ENCODE peak calls at places on chromosomes 13 and 19, in ten cellular contexts. X, E, D, H, P, Y, B, F, S and I are unnamed samples. For H3K4me1, the result is how much of the 10 kb centered on the place peaks cover.

GRCh38 chr13:79090552-79091159 is 315.4 kb downstream of the RBM26 start:
- DNase-seq in H (no peak), Y (no peak), E (no peak), B (no peak), S (no peak), D (no peak), F (no peak), X (no peak), P (no peak), I (no peak)

GRCh38 chr13:106105153-106105552 is 430.3 kb downstream of the EFNB2 start:
- DNase-seq in Y (no peak), H (peak), S (no peak), B (no peak), X (no peak), E (no peak), F (no peak), P (no peak), D (peak), I (no peak)

GRCh38 chr13:100269837-100270236 is 180.9 kb downstream of the PCCA start:
- DNase-seq in S (peak), H (peak), F (peak), P (peak), Y (peak), D (no peak), E (peak), X (no peak), B (peak), I (no peak)

GRCh38 chr13:110433014-110433413 is 125.9 kb downstream of the COL4A2 start:
- DNase-seq in H (no peak), D (peak), X (no peak), S (no peak), E (peak), F (no peak), P (peak), B (no peak), Y (peak), I (no peak)

GRCh38 chr13:97202761-97203160 is 19.4 kb upstream of the MBNL2 start:
- DNase-seq in S (no peak), F (no peak), B (no peak), E (no peak), H (no peak), P (no peak), X (no peak), Y (no peak), D (no peak), I (no peak)

GRCh38 chr13:76250211-76250610 is 614.1 kb downstream of the LMO7 start:
- DNase-seq in S (no peak), Y (no peak), H (no peak), X (no peak), B (no peak), E (no peak), F (no peak), P (no peak), D (no peak), I (no peak)

GRCh38 chr19:40356681-40357595 is 8.4 kb downstream of the PLD3 start:
- DNase-seq in D (no peak), S (no peak), H (peak), P (no peak), E (no peak), B (no peak), X (no peak), F (no peak), Y (no peak), I (no peak)

GRCh38 chr19:37969695-37970094 is 62.7 kb downstream of the SIPA1L3 start:
- DNase-seq in B (no peak), S (no peak), H (no peak), X (no peak), F (no peak), E (no peak), D (no peak), P (no peak), Y (no peak), I (no peak)

GRCh38 chr19:4123615-4124568 is at the start of gene MAP2K2:
- DNase-seq in X (peak), B (peak), S (peak), H (peak), F (peak), P (peak), D (peak), E (peak), Y (peak), I (peak)

GRCh38 chr13:80362488-80362887 is 21.6 kb upstream of the SPRY2 start:
- DNase-seq in S (no peak), F (no peak), P (no peak), B (no peak), Y (no peak), X (no peak), H (no peak), E (no peak), D (no peak), I (no peak)

GRCh38 chr19:42362342-42362741 is 27.8 kb downstream of the CNFN start:
- DNase-seq in B (no peak), Y (no peak), S (no peak), P (no peak), H (no peak), F (no peak), D (no peak), E (no peak), X (no peak), I (no peak)

GRCh38 chr19:4326837-4327251 is 11.8 kb downstream of the STAP2 start:
- DNase-seq in E (no peak), Y (no peak), P (no peak), D (no peak), H (no peak), F (no peak), X (no peak), B (no peak), S (no peak), I (no peak)

GRCh38 chr13:71578048-71578447 is 289.0 kb downstream of the DACH1 start:
- DNase-seq in B (no peak), H (no peak), X (no peak), D (no peak), S (no peak), F (no peak), Y (no peak), P (no peak), E (no peak), I (no peak)

GRCh38 chr13:77383097-77383496 is 56.2 kb upstream of the MYCBP2 start:
- DNase-seq in S (no peak), F (no peak), X (no peak), B (no peak), E (no peak), H (no peak), P (no peak), Y (no peak), D (no peak), I (no peak)

GRCh38 chr19:44847144-44848035 is 1.3 kb downstream of the NECTIN2 start:
- DNase-seq in S (peak), H (peak), E (peak), P (no peak), D (peak), X (peak), F (peak), B (peak), Y (peak), I (peak)

GRCh38 chr13:92224825-92225224 is 826.4 kb downstream of the GPC5 start:
- DNase-seq in P (no peak), D (no peak), B (no peak), S (no peak), X (no peak), F (no peak), E (no peak), H (no peak), Y (no peak), I (no peak)
- H3K4me3 ChIP-seq in P (no peak), D (no peak), B (no peak), S (no peak), X (no peak), F (no peak), E (no peak), H (no peak), Y (no peak), I (no peak)

GRCh38 chr13:41054919-41055619 is 6.2 kb upstream of the WBP4 start:
- DNase-seq in X (no peak), B (no peak), E (no peak), F (no peak), H (peak), D (no peak), Y (no peak), P (no peak), S (no peak), I (no peak)
- H3K4me1 ChIP-seq in X (under half), B (half or more), E (half or more), F (under half), H (half or more), D (under half), Y (half or more), P (half or more), S (under half), I (under half)

GRCh38 chr19:7176792-7177191 is 107.3 kb downstream of the ZNF557 start:
- DNase-seq in X (no peak), D (no peak), P (no peak), S (no peak), Y (no peak), B (no peak), F (no peak), E (no peak), H (no peak), I (no peak)

GRCh38 chr19:7187605-7188339 is 106.4 kb downstream of the INSR start:
- DNase-seq in E (no peak), D (no peak), X (no peak), Y (no peak), P (no peak), S (no peak), B (no peak), F (no peak), H (no peak), I (no peak)

GRCh38 chr19:7177926-7178325 is 108.4 kb downstream of the ZNF557 start:
- DNase-seq in E (no peak), F (no peak), P (no peak), Y (no peak), H (peak), S (no peak), D (no peak), B (no peak), X (no peak), I (no peak)

GRCh38 chr19:7179917-7180306 is 110.4 kb downstream of the ZNF557 start:
- DNase-seq in Y (no peak), D (no peak), H (no peak), X (no peak), E (no peak), P (no peak), F (no peak), S (no peak), B (no peak), I (no peak)

DNA sequence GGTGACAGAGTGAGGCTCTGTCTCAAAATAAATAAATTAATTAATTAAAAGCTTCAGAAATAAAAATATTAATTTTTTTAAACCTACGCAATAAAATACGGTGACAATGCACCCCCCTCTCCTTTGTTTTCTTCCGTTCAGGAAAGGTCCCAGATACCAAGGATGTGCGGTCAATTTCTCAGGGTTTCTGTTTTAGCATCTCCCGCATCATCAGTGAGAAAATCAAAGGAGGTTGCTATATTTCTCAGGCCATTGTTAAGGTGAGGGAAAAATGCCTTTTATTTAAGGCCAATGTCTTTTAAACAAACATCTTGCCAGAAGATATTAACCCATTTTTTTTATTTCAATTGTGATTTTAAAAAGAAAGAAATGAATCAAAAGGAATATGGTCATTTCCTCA is 111.7 kb downstream of the INSR start:
- DNase-seq in B (no peak), X (no peak), H (no peak), D (no peak), E (no peak), S (no peak), P (no peak), Y (no peak), F (no peak), I (no peak)
- H3K4me3 ChIP-seq in B (peak), X (no peak), H (peak), D (no peak), E (no peak), S (no peak), P (peak), Y (peak), F (no peak), I (no peak)

GRCh38 chr19:5952193-5953033 is 25.5 kb downstream of the RANBP3 start:
- DNase-seq in D (no peak), H (no peak), Y (no peak), S (no peak), X (no peak), B (peak), E (no peak), P (no peak), F (no peak), I (no peak)

GRCh38 chr19:5954293-5954692 is 23.6 kb downstream of the RANBP3 start:
- DNase-seq in P (no peak), D (no peak), H (peak), F (no peak), X (no peak), S (no peak), E (no peak), B (no peak), Y (no peak), I (no peak)

GRCh38 chr19:5951338-5951861 is 26.5 kb downstream of the RANBP3 start:
- DNase-seq in B (peak), X (no peak), P (no peak), F (no peak), D (no peak), H (no peak), Y (no peak), E (no peak), S (no peak), I (no peak)

GRCh38 chr19:5953680-5954213 is 24.2 kb downstream of the RANBP3 start:
- DNase-seq in E (no peak), X (no peak), B (no peak), F (no peak), D (no peak), P (no peak), H (peak), Y (no peak), S (no peak), I (no peak)

DNA sequence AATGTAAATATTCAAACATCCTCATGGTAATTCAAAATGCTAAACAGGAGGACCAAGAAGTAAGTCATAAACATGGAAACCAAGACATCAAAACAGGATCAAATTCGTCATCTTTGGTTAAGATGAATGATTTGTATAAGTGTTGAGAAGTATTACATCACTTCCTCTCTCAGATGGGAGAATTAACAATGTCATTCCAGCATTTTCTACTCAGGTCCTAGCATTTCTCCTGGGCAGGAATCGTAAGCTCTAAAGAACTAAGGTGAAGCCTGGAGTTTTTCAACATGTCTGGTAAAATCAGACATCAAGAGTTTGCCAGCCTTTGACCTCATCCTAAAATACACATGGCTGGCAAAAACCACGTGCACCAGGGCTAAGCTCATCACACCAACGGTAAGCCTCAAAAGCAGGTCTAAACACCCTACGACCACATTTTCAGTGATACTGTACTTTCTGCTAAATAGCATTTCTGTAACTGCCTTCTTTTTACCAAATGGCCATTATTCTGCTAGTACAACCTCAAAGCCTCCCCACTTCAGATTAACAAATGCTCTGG is 24.8 kb downstream of the RANBP3 start:
- DNase-seq in F (no peak), S (no peak), H (peak), P (no peak), B (no peak), E (no peak), D (no peak), Y (no peak), X (no peak), I (no peak)
- H3K4me1 ChIP-seq in F (half or more), S (half or more), H (under half), P (half or more), B (half or more), E (half or more), D (under half), Y (half or more), X (under half), I (under half)

GRCh38 chr19:1649706-1650626 is 2.4 kb downstream of the TCF3 start:
- DNase-seq in F (no peak), H (no peak), S (no peak), D (no peak), E (no peak), B (no peak), X (no peak), P (no peak), Y (no peak), I (no peak)
- H3K4me3 ChIP-seq in F (no peak), H (peak), S (no peak), D (no peak), E (no peak), B (no peak), X (peak), P (peak), Y (peak), I (no peak)

DNA sequence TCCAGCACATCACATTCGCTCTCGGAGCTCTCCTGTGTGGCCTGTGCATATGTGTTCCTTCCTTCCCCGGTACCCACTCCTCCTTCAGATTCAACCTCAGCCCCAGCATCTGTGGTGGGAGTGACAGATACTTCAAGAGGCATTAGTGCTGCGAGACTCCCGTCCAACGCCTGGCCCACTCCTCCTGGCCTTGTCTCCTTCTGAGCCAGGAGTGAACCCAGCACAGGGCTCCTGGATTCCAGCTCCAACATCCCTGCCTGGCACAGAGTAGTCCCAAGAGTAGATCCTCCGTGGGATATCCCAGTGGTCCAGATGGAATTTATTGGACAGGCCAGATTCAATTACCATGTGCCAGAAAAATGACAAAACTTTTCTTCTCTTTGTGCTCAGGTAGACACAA is 55.9 kb downstream of the SACS start:
- DNase-seq in D (no peak), F (no peak), S (no peak), E (no peak), Y (no peak), H (no peak), X (no peak), B (no peak), P (no peak), I (no peak)
- H3K4me1 ChIP-seq in D (under half), F (under half), S (under half), E (under half), Y (half or more), H (half or more), X (under half), B (under half), P (under half), I (under half)

DNA sequence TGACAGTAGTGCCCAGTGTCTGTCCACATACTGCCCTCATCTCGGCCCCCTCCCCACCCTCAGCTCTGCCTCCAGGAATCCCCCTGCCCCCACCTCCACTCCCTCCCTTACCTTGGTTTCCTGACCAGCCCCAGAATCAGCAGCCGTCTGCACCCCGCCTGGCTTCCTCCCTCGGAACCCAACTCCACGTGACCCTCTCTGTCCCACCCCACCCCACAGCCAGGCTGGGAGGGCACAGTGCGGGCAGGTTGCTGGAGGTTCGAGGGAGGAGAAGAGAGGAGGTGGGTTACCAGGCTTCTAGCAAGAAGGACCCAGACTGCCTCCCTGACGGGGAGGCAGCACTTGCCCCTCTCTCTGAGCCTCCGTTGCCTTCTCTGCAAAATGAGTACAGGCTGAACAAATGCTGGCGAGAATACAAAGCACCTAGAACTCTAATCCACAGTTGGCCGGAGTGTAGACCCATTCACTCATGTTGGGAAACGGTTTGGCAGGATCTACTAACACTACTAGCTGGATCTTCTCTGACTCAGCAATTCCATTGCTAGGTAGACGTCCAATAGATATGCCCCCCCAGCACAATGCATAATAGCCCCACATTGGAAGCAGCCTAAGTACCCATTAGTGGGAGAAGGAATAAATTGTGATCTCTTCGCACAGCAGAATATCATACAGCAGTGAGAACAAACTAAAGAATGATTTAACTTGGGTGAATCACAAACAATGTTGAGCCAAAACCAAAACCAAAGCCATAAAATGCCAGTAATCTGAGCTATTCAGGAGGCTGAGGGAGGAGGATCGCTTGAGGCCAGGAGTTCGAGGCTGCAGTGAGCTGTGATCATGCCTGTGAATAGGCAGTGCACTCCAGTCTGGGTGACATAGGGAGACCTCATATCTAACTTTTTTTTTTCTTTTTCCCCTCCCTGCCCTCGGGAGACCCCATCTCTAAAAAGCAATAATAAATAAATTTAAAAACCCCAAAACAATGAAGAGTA is at the start of gene RASAL3:
- DNase-seq in S (no peak), B (peak), F (no peak), Y (no peak), E (no peak), X (no peak), D (no peak), H (no peak), P (no peak), I (no peak)
- H3K4me3 ChIP-seq in S (peak), B (peak), F (peak), Y (peak), E (no peak), X (no peak), D (no peak), H (no peak), P (peak), I (no peak)

GRCh38 chr13:113841355-113841653 is 22.6 kb downstream of the GAS6 start:
- DNase-seq in P (no peak), D (no peak), X (no peak), H (no peak), B (no peak), E (no peak), S (no peak), Y (no peak), F (no peak), I (no peak)

GRCh38 chr13:113837554-113838355 is 26.1 kb downstream of the GAS6 start:
- DNase-seq in S (peak), H (peak), X (peak), B (peak), F (peak), Y (peak), D (peak), E (peak), P (peak), I (peak)

GRCh38 chr13:113840541-113841354 is 23.1 kb downstream of the GAS6 start:
- DNase-seq in Y (peak), B (peak), H (no peak), S (no peak), P (no peak), F (no peak), E (no peak), D (no peak), X (no peak), I (no peak)

GRCh38 chr13:113838711-113839201 is 25.1 kb downstream of the GAS6 start:
- DNase-seq in X (no peak), B (peak), P (no peak), S (no peak), F (no peak), D (no peak), E (no peak), H (no peak), Y (peak), I (no peak)

DNA sequence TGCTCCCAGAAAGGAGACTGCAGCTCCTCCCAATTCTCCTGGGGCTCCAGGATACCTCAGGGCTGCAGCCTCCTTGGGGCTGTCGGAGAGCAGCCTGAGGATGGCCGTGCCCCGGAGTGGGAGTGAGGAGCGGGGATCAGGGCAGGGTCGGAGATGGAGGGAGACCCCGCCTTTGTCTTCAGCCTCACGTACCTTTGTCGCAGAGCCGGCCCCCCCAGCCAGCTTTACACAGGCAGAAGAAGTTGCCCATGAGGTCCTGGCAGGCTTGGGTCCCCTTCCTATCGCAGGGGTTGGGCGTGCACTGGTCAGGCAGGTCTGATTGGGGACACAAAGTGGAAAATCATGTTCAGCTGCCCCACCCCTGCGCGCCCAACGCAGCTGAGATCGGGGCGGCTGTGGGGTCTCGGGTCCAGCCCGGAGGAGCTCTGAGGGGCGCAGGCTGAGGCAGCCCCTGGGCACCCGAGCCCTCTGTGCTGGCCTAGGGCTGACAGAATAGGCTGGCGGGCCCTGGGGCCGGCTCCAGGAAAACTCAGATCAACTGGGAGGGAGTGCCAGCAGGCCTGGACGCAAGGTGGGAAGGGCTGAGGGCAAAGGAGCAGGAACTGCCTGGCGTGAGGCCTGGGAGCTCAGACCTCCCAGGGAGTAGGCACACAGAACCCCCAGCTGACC is 24.2 kb downstream of the GAS6 start:
- DNase-seq in Y (peak), S (no peak), B (peak), P (no peak), F (no peak), H (no peak), X (no peak), E (no peak), D (no peak), I (no peak)
- H3K4me1 ChIP-seq in Y (half or more), S (under half), B (half or more), P (under half), F (under half), H (under half), X (under half), E (half or more), D (under half), I (under half)